ENCODE peak calls at places on chromosome 19, in eight cellular contexts. J is cardiac muscle cell, F is mesendoderm, D is foreskin fibroblast, T is hepatic stellate cell, Y is COR-L47, Z is occipital lobe, I is aorta. B is an unnamed sample.
A peak's percentile ranks its signal among the peaks of the same experiment; 100 is the strongest.

GRCh38 chr19:51448011-51448744 is 10.1 kb downstream of the SIGLEC8 start:
- DNase-seq in J (no peak), F (no peak), D (no peak), T (no peak), Y (no peak), Z (no peak), I (no peak), B (no peak)

GRCh38 chr19:751501-752341 is 809 bp downstream of the MISP start:
- DNase-seq in J (no peak), F (peak; percentile 44), D (peak; percentile 95), T (peak; percentile 99), Y (no peak), Z (no peak), I (no peak), B (peak; percentile 72)

GRCh38 chr19:10885241-10886169 is 14.2 kb downstream of the CARM1 start:
- DNase-seq in J (no peak), F (peak; percentile 67), D (peak; percentile 60), T (no peak), Y (no peak), Z (no peak), I (no peak), B (no peak)

GRCh38 chr19:42420055-42420544 is 7.1 kb downstream of the LIPE start:
- DNase-seq in J (no peak), F (peak; percentile 78), D (peak; percentile 72), T (peak; percentile 81), Y (no peak), Z (no peak), I (peak; percentile 61), B (peak; percentile 77)

GRCh38 chr19:51364200-51365106 is 1.7 kb downstream of the ETFB start:
- DNase-seq in J (no peak), F (no peak), D (peak; percentile 48), T (no peak), Y (no peak), Z (no peak), I (no peak), B (no peak)

GRCh38 chr19:19558636-19559035 is 20.6 kb downstream of the CILP2 start:
- DNase-seq in J (no peak), F (no peak), D (no peak), T (no peak), Y (no peak), Z (no peak), I (no peak), B (no peak)

GRCh38 chr19:18353378-18354005 is 13.1 kb downstream of the PGPEP1 start:
- DNase-seq in J (no peak), F (no peak), D (no peak), T (no peak), Y (no peak), Z (no peak), I (no peak), B (no peak)

GRCh38 chr19:53057904-53058579 is 13.5 kb downstream of the ERVV-2 start:
- DNase-seq in J (peak; percentile 82), F (peak; percentile 67), D (peak; percentile 67), T (no peak), Y (no peak), Z (no peak), I (no peak), B (peak; percentile 90)

GRCh38 chr19:51695702-51696315 is 2.7 kb downstream of the SPACA6 start:
- DNase-seq in J (no peak), F (no peak), D (no peak), T (no peak), Y (no peak), Z (no peak), I (no peak), B (no peak)

GRCh38 chr19:48244289-48244688 is 11.4 kb downstream of the CARD8 start:
- DNase-seq in J (no peak), F (peak; percentile 45), D (no peak), T (no peak), Y (no peak), Z (no peak), I (no peak), B (no peak)

GRCh38 chr19:16198363-16198636 is 589 bp downstream of the AP1M1 start:
- DNase-seq in J (no peak), F (no peak), D (no peak), T (no peak), Y (no peak), Z (no peak), I (no peak), B (no peak)

GRCh38 chr19:39623946-39624345 is 21.6 kb downstream of the LGALS13 start:
- DNase-seq in J (no peak), F (peak; percentile 26), D (no peak), T (no peak), Y (no peak), Z (no peak), I (no peak), B (no peak)

GRCh38 chr19:6501740-6502648 is at the start of gene TUBB4A:
- DNase-seq in J (peak; percentile 63), F (no peak), D (no peak), T (no peak), Y (no peak), Z (peak; percentile 75), I (no peak), B (peak; percentile 81)

GRCh38 chr19:39752390-39752789 is 14.6 kb upstream of the CLC start:
- DNase-seq in J (no peak), F (no peak), D (no peak), T (no peak), Y (no peak), Z (no peak), I (no peak), B (no peak)

GRCh38 chr19:23116802-23117571 is at the start of gene ZNF730:
- DNase-seq in J (peak; percentile 88), F (peak; percentile 97), D (peak; percentile 88), T (peak; percentile 3), Y (no peak), Z (peak; percentile 7), I (peak; percentile 84), B (peak; percentile 63)

GRCh38 chr19:31126236-31126635 is 223.0 kb downstream of the TSHZ3 start:
- DNase-seq in J (no peak), F (no peak), D (no peak), T (no peak), Y (no peak), Z (no peak), I (no peak), B (no peak)

GRCh38 chr19:52646571-52647222 is 8.5 kb upstream of the ZNF83 start:
- DNase-seq in J (no peak), F (no peak), D (no peak), T (no peak), Y (no peak), Z (no peak), I (no peak), B (no peak)

GRCh38 chr19:33524024-33524664 is 2.6 kb upstream of the PEPD start:
- DNase-seq in J (no peak), F (no peak), D (peak; percentile 53), T (no peak), Y (no peak), Z (no peak), I (no peak), B (no peak)

GRCh38 chr19:48051345-48052033 is 7.6 kb upstream of the CABP5 start:
- DNase-seq in J (no peak), F (no peak), D (no peak), T (no peak), Y (no peak), Z (no peak), I (no peak), B (no peak)

GRCh38 chr19:3857449-3858003 is 11.3 kb downstream of the ZFR2 start:
- DNase-seq in J (peak; percentile 31), F (no peak), D (no peak), T (no peak), Y (no peak), Z (no peak), I (no peak), B (no peak)

GRCh38 chr19:14161305-14161704 is 24.9 kb upstream of the ASF1B start:
- DNase-seq in J (no peak), F (no peak), D (no peak), T (no peak), Y (no peak), Z (no peak), I (no peak), B (peak; percentile 14)

GRCh38 chr19:2095338-2095938 is 688 bp downstream of the MOB3A start:
- DNase-seq in J (no peak), F (no peak), D (no peak), T (no peak), Y (no peak), Z (no peak), I (no peak), B (no peak)

GRCh38 chr19:2561221-2561620 is 85.3 kb downstream of the GADD45B start:
- DNase-seq in J (no peak), F (no peak), D (no peak), T (no peak), Y (no peak), Z (no peak), I (peak; percentile 38), B (no peak)

GRCh38 chr19:8254286-8255001 is 45.3 kb downstream of the CERS4 start:
- DNase-seq in J (no peak), F (no peak), D (no peak), T (no peak), Y (no peak), Z (no peak), I (no peak), B (no peak)